ENCODE peak calls at places on chromosomes 4 and X, in six cellular contexts. M is IMR-90, K is mammary epithelial cell, O is cardiac muscle cell, V is BE2C, I is GM06990. F is an unnamed sample.

GRCh38 chr4:21948347-21949072 is at the start of gene KCNIP4:
- DNase-seq in V (peak; percentile 37), O (peak; percentile 68), I (peak; percentile 9), K (peak; percentile 34), M (no peak), F (no peak)

GRCh38 chr4:76879731-76880364 is 18.1 kb downstream of the SOWAHB start:
- DNase-seq in K (no peak), M (peak; percentile 78), O (no peak), I (no peak), V (no peak), F (no peak)

GRCh38 chr4:7769308-7769841 is 170.3 kb downstream of the AFAP1 start:
- DNase-seq in M (no peak), K (no peak), V (no peak), I (no peak), O (no peak), F (no peak)

GRCh38 chr4:82515705-82516104 is 46.1 kb downstream of the TMEM150C start:
- DNase-seq in K (peak; percentile 40), V (no peak), I (no peak), O (peak; percentile 29), M (peak; percentile 63), F (no peak)

GRCh38 chrX:38215141-38215540 is 5.5 kb downstream of the SRPX start:
- DNase-seq in O (no peak), I (no peak), K (peak; percentile 76), M (peak; percentile 75), V (no peak), F (no peak)

GRCh38 chrX:150508461-150509367 is 59.7 kb upstream of the MTM1 start:
- DNase-seq in K (no peak), M (peak; percentile 10), O (no peak), V (no peak), I (no peak), F (no peak)

GRCh38 chr4:171130126-171130801 is 682.9 kb upstream of the GALNTL6 start:
- DNase-seq in O (no peak), K (no peak), M (no peak), I (no peak), V (no peak), F (peak; percentile 81)

GRCh38 chr4:64272432-64272831 is 136.8 kb downstream of the TECRL start:
- DNase-seq in O (no peak), M (no peak), I (no peak), K (no peak), V (no peak), F (no peak)

GRCh38 chr4:108033348-108033747 is 43.7 kb downstream of the HADH start:
- DNase-seq in I (no peak), M (no peak), O (peak; percentile 12), K (no peak), V (no peak), F (no peak)

GRCh38 chr4:88283661-88284377 is 542 bp downstream of the PPM1K start:
- DNase-seq in M (peak; percentile 50), I (peak; percentile 84), V (peak; percentile 53), K (peak; percentile 75), O (peak; percentile 86), F (no peak)

GRCh38 chrX:56765816-56766553 is 36.9 kb downstream of the NBDY start:
- DNase-seq in I (no peak), V (no peak), K (no peak), O (no peak), M (no peak), F (no peak)

DNA sequence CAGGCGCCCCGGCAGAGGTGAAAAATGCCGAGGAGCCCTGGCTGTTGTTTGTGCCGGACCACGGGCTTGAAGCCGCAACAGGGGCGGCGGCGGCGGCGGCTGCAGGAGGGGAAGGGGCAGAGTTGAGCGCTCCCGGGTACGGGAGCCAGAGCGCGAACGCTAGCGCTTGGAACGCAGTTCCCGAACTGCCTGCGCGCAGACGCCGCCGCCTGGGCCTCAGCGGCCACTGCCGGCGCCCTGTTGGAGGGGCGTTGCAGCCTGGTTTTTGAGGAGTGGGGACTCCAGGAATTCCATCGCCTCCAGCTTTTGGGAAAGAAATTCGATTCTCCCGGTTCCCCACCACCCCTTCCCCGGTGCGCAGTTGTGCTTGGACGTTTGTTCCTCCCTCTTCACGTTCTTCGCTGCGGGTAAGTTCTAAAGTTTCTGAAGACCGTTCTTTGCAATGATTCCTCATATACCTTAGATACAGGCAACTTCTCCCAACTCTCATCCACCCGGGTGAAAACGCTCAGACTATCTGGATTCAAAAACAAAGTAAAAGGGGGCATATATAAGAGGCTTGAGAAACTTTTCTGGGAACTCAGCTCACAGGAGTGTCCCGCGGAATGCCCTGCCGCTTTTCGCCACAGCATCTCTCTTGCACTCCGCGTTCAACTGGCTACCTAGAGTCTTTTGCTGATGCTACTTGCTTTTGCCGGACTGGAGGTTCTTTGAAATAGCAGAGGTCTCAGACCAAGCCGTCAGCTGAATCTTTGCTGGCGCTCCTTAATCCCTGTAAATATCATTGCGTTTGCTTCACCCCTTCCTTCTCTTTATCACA is 1.0 kb downstream of the FAT4 start:
- DNase-seq in O (peak; percentile 88), K (peak; percentile 51), M (peak; percentile 54), I (peak; percentile 9), V (peak; percentile 79), F (no peak)
- TF ChIP-seq CTCF in O (peak; percentile 36), K (peak; percentile 16), M (peak; percentile 23), I (no peak), V (peak; percentile 41), F (peak; percentile 24)

GRCh38 chr4:184812651-184813181 is 13.1 kb downstream of the ACSL1 start:
- DNase-seq in I (no peak), K (peak; percentile 40), O (no peak), M (peak; percentile 24), V (no peak), F (no peak)
- H3K4me3 ChIP-seq in I (no peak overlapping the region), K (peak overlapping the region; percentile 20), O (no peak overlapping the region), M (no peak overlapping the region), V (no peak overlapping the region), F (no peak overlapping the region)

GRCh38 chr4:121380448-121381147 is at the start of gene QRFPR:
- DNase-seq in V (no peak), M (no peak), K (peak; percentile 71), I (peak; percentile 14), O (peak; percentile 30), F (no peak)
- H3K27me3 ChIP-seq in V (peaks cover 16% of the 10 kb centered on the region), M (peaks cover 17% of the 10 kb centered on the region), K (no peaks in the 10 kb centered on the region), I (no peaks in the 10 kb centered on the region), O (peaks cover 41% of the 10 kb centered on the region), F (peaks cover 15% of the 10 kb centered on the region)

DNA sequence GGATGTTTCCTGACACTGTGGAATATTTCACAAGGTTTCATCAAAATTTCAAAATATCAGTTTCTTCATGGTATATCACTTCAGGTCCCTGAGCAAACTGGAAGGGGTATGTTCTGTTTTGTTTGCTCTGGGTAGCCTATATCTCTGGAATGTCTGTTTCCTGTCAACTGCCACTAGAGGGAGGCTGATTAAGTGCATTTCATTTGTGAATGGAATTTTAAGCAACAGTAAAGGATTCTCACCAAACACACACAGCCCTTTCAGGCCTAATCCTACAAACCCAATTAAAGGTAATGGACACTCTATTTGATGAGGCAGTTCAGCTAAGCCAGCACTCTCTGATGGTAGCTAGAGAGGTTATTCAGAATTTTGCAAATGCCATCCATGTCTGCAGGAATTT is 307.1 kb downstream of the TEX13A start:
- DNase-seq in K (no peak), O (peak; percentile 81), V (no peak), I (no peak), M (no peak), F (peak; percentile 2)
- TF ChIP-seq CTCF in K (peak; percentile 75), O (peak; percentile 39), V (no peak), I (peak; percentile 44), M (peak; percentile 7), F (peak; percentile 68)

DNA sequence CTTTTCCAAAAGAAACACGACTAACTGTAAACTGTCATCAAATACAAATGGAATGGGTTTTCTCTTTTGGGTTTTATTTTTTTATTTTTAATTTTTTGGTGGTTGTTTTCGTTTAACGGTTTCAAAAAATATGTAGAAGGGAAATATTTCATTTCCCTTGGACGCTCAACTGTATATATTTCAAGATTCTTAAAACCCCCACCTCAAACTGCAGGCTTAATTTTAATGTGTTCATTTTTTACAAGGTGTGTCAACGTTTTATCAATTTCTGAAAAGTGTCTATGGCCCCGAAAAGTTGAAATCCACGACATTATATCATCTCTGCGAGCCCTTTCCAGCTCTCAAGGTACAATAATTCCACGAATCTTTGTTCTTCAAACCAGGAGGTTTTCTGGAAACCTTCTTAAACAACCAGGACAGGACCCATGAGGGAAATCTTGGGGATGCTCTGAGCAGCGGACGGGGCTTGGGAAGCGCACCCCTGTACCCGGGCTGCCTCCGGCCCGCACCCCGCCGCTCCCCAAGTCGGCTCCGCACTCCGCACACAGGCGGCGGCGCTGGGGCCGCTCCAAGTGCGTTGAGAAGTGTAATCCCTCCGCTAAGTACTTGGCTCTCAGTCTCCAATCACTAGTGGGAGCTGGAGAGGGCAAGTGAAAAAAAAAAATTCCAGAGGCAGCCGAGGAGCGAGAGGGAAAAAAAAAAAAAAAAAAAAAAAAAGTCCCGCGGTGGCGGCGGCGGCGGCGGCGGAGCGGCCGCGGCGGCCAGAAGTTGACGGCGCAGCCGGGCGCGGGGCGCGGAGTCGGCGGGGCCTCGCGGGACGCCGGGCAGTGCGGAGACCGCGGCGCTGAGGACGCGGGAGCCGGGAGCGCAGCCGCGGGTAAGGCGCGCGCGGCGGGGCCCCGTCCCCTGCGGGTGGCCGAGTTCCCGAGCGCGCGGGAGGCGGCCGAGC is at the start of gene BMPR1B:
- DNase-seq in K (peak; percentile 65), O (peak; percentile 74), V (peak; percentile 63), M (peak; percentile 67), I (no peak), F (peak; percentile 42)
- H3K4me3 ChIP-seq in K (peak within 1 kb of the TSS; percentile 68), O (peak within 1 kb of the TSS; percentile 37), V (peak within 1 kb of the TSS; percentile 82), M (peak within 1 kb of the TSS; percentile 42), I (no peak within 1 kb of the TSS), F (peak within 1 kb of the TSS; percentile 76)

DNA sequence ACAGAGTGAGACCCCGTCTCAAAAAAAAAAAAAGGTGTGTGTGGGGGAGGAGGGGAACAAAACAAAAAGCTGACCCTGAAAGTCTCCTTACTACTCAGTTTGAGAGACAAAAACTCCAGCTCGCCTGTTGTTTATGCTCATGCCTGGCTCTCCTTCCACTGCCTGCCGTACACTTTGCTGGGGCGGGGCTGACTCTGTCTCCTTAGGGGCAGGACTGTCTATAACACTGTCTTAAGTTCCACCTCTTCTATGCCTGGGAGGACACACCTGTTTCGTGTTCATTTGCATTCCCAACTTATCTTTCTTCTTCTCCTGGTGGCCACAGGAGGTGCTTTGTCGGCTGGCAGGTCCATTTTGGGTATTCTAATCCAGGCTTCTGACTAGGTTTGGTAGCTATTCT is 81.4 kb downstream of the MTNR1A start:
- DNase-seq in I (no peak), K (no peak), M (no peak), V (no peak), O (no peak), F (no peak)
- H3K27me3 ChIP-seq in I (no peaks in the 10 kb centered on the region), K (no peaks in the 10 kb centered on the region), M (peaks cover 5% of the 10 kb centered on the region), V (no peaks in the 10 kb centered on the region), O (no peaks in the 10 kb centered on the region), F (no peaks in the 10 kb centered on the region)

GRCh38 chr4:186946682-186947294 is 223.1 kb upstream of the FAT1 start:
- DNase-seq in K (no peak), O (peak; percentile 56), V (peak; percentile 53), I (no peak), M (peak; percentile 34), F (no peak)
- TF ChIP-seq CTCF in K (peak; percentile 33), O (peak; percentile 27), V (peak; percentile 46), I (no peak), M (peak; percentile 31), F (peak; percentile 70)

F was measured in kidney epithelial cell.